ENCODE peak calls at places on chromosomes 16 and 17, in eight cellular contexts. One of them, this sample, is unnamed.

GRCh38 chr17:10614536-10615155 is 42.5 kb downstream of the MYH3 start:
- DNase-seq in Calu3: peak
- DNase-seq in NCI-H2171: peak
- DNase-seq in adrenal gland: no peak
- DNase-seq in naive B cell: no peak
- DNase-seq in ureter: no peak
- DNase-seq in left cardiac atrium: peak
- DNase-seq in HTR-8/SVneo: peak
- DNase-seq in this sample: peak

GRCh38 chr16:2056077-2056476 is 8.3 kb downstream of the TSC2 start:
- DNase-seq in left cardiac atrium: no peak
- DNase-seq in ureter: no peak
- DNase-seq in HTR-8/SVneo: no peak
- DNase-seq in Calu3: no peak
- DNase-seq in naive B cell: no peak
- DNase-seq in NCI-H2171: no peak
- DNase-seq in adrenal gland: no peak
- DNase-seq in this sample: no peak

GRCh38 chr16:86079185-86079885 is 180.4 kb downstream of the IRF8 start:
- DNase-seq in naive B cell: no peak
- DNase-seq in HTR-8/SVneo: no peak
- DNase-seq in NCI-H2171: no peak
- DNase-seq in Calu3: no peak
- DNase-seq in adrenal gland: no peak
- DNase-seq in ureter: no peak
- DNase-seq in left cardiac atrium: no peak
- DNase-seq in this sample: no peak

GRCh38 chr16:68503334-68503733 is 35.8 kb upstream of the ZFP90 start:
- DNase-seq in ureter: no peak
- DNase-seq in HTR-8/SVneo: peak
- DNase-seq in adrenal gland: no peak
- DNase-seq in left cardiac atrium: no peak
- DNase-seq in NCI-H2171: no peak
- DNase-seq in naive B cell: no peak
- DNase-seq in Calu3: no peak
- DNase-seq in this sample: no peak

GRCh38 chr17:81884520-81884919 is 6.9 kb downstream of the ALYREF start:
- DNase-seq in Calu3: no peak
- DNase-seq in HTR-8/SVneo: no peak
- DNase-seq in NCI-H2171: no peak
- DNase-seq in left cardiac atrium: no peak
- DNase-seq in ureter: no peak
- DNase-seq in adrenal gland: no peak
- DNase-seq in naive B cell: no peak
- DNase-seq in this sample: no peak

GRCh38 chr16:66660422-66661209 is 35.9 kb downstream of the CMTM4 start:
- DNase-seq in left cardiac atrium: peak
- DNase-seq in ureter: peak
- DNase-seq in naive B cell: no peak
- DNase-seq in adrenal gland: peak
- DNase-seq in Calu3: peak
- DNase-seq in NCI-H2171: no peak
- DNase-seq in HTR-8/SVneo: peak
- DNase-seq in this sample: peak

GRCh38 chr17:71592431-71592830 is 528.4 kb upstream of the SOX9 start:
- DNase-seq in Calu3: no peak
- DNase-seq in HTR-8/SVneo: no peak
- DNase-seq in NCI-H2171: no peak
- DNase-seq in ureter: no peak
- DNase-seq in adrenal gland: no peak
- DNase-seq in naive B cell: no peak
- DNase-seq in left cardiac atrium: no peak
- DNase-seq in this sample: no peak

GRCh38 chr17:48990882-48991357 is 6.3 kb upstream of the IGF2BP1 start:
- DNase-seq in adrenal gland: no peak
- DNase-seq in ureter: no peak
- DNase-seq in NCI-H2171: no peak
- DNase-seq in left cardiac atrium: no peak
- DNase-seq in HTR-8/SVneo: no peak
- DNase-seq in naive B cell: no peak
- DNase-seq in Calu3: no peak
- DNase-seq in this sample: no peak

GRCh38 chr16:68972720-68973119 is 129.4 kb downstream of the TANGO6 start:
- DNase-seq in left cardiac atrium: peak
- DNase-seq in Calu3: peak
- DNase-seq in NCI-H2171: peak
- DNase-seq in naive B cell: no peak
- DNase-seq in ureter: no peak
- DNase-seq in HTR-8/SVneo: peak
- DNase-seq in adrenal gland: no peak
- DNase-seq in this sample: no peak

GRCh38 chr17:2299136-2299535 is 4.4 kb downstream of the SMG6 start:
- DNase-seq in Calu3: no peak
- DNase-seq in naive B cell: no peak
- DNase-seq in adrenal gland: no peak
- DNase-seq in NCI-H2171: no peak
- DNase-seq in ureter: no peak
- DNase-seq in left cardiac atrium: no peak
- DNase-seq in HTR-8/SVneo: no peak
- DNase-seq in this sample: no peak

GRCh38 chr17:65283704-65284103 is 146.5 kb downstream of the RGS9 start:
- DNase-seq in ureter: no peak
- DNase-seq in left cardiac atrium: no peak
- DNase-seq in Calu3: no peak
- DNase-seq in HTR-8/SVneo: no peak
- DNase-seq in NCI-H2171: no peak
- DNase-seq in naive B cell: no peak
- DNase-seq in adrenal gland: no peak
- DNase-seq in this sample: no peak

GRCh38 chr16:56339431-56340195 is 85.7 kb downstream of the AMFR start:
- DNase-seq in Calu3: no peak
- DNase-seq in HTR-8/SVneo: no peak
- DNase-seq in adrenal gland: no peak
- DNase-seq in left cardiac atrium: no peak
- DNase-seq in ureter: no peak
- DNase-seq in naive B cell: no peak
- DNase-seq in NCI-H2171: no peak
- DNase-seq in this sample: no peak

GRCh38 chr17:31692632-31693031 is 166.4 kb downstream of the COPRS start:
- DNase-seq in left cardiac atrium: no peak
- DNase-seq in HTR-8/SVneo: no peak
- DNase-seq in NCI-H2171: no peak
- DNase-seq in adrenal gland: no peak
- DNase-seq in ureter: no peak
- DNase-seq in Calu3: no peak
- DNase-seq in naive B cell: no peak
- DNase-seq in this sample: no peak

GRCh38 chr17:49822829-49823228 is 25.0 kb downstream of the TAC4 start:
- DNase-seq in NCI-H2171: no peak
- DNase-seq in left cardiac atrium: peak
- DNase-seq in Calu3: no peak
- DNase-seq in naive B cell: no peak
- DNase-seq in adrenal gland: no peak
- DNase-seq in HTR-8/SVneo: no peak
- DNase-seq in ureter: no peak
- DNase-seq in this sample: no peak

GRCh38 chr17:57293077-57293476 is 36.8 kb downstream of the MSI2 start:
- DNase-seq in left cardiac atrium: no peak
- DNase-seq in naive B cell: no peak
- DNase-seq in HTR-8/SVneo: peak
- DNase-seq in NCI-H2171: no peak
- DNase-seq in adrenal gland: peak
- DNase-seq in ureter: peak
- DNase-seq in Calu3: no peak
- DNase-seq in this sample: peak

GRCh38 chr17:74814453-74814852 is 38.3 kb upstream of the NAT9 start:
- DNase-seq in NCI-H2171: no peak
- DNase-seq in ureter: no peak
- DNase-seq in naive B cell: no peak
- DNase-seq in left cardiac atrium: no peak
- DNase-seq in Calu3: no peak
- DNase-seq in HTR-8/SVneo: no peak
- DNase-seq in adrenal gland: no peak
- DNase-seq in this sample: no peak